ENCODE peak calls at places on chromosomes 1 and 21, in four cellular contexts. U is keratinocyte, Z is GM23338, V is PC-9. D is an unnamed sample. For H4K20me1, the result is how much of the 10 kb centered on the place peaks cover.

GRCh38 chr1:223748773-223749733 is 36.7 kb downstream of the CAPN2 start:
- DNase-seq in U (no peak), Z (peak), V (peak), D (peak)

GRCh38 chr1:154342132-154342531 is 16.8 kb downstream of the ATP8B2 start:
- DNase-seq in V (no peak), U (no peak), Z (no peak), D (no peak)

GRCh38 chr1:119674110-119674509 is 26.0 kb upstream of the ZNF697 start:
- DNase-seq in V (peak), Z (peak), U (peak), D (no peak)

GRCh38 chr1:116335847-116336246 is 37.2 kb upstream of the ATP1A1 start:
- DNase-seq in V (no peak), Z (no peak), U (no peak), D (no peak)

GRCh38 chr1:98046031-98046641 is 125.3 kb upstream of the DPYD start:
- DNase-seq in V (peak), Z (peak), U (no peak), D (peak)

GRCh38 chr21:8991968-8992621 is 1529.3 kb upstream of the TPTE start:
- DNase-seq in U (no peak), Z (no peak), V (no peak), D (no peak)

GRCh38 chr1:171550055-171550454 is 64.7 kb downstream of the PRRC2C start:
- DNase-seq in U (peak), Z (no peak), V (no peak), D (no peak)

GRCh38 chr1:26275580-26276431 is 4.1 kb upstream of the SH3BGRL3 start:
- DNase-seq in Z (peak), U (peak), V (peak), D (peak)

GRCh38 chr21:33794586-33794985 is 121.0 kb downstream of the ATP5PO start:
- DNase-seq in V (no peak), Z (peak), U (no peak), D (no peak)

GRCh38 chr1:12344611-12345299 is 114.9 kb downstream of the VPS13D start:
- DNase-seq in Z (no peak), V (no peak), U (no peak), D (no peak)

GRCh38 chr1:83682132-83682531 is 316.8 kb downstream of the TTLL7 start:
- DNase-seq in V (no peak), Z (no peak), U (no peak), D (no peak)

GRCh38 chr1:202194328-202194648 is 689 bp downstream of the LGR6 start:
- DNase-seq in U (no peak), V (no peak), Z (peak), D (no peak)

GRCh38 chr1:15734296-15734695 is 1.8 kb upstream of the SLC25A34 start:
- DNase-seq in V (no peak), Z (no peak), U (no peak), D (no peak)

GRCh38 chr1:167454304-167454928 is 63.9 kb downstream of the CD247 start:
- DNase-seq in V (no peak), U (no peak), Z (peak), D (no peak)

GRCh38 chr1:204744102-204744501 is 58.6 kb upstream of the LRRN2 start:
- DNase-seq in U (no peak), Z (no peak), V (no peak), D (no peak)

GRCh38 chr1:156162430-156163037 is 9.1 kb downstream of the SEMA4A start:
- DNase-seq in Z (no peak), V (no peak), U (no peak), D (no peak)

GRCh38 chr1:156160744-156161181 is 7.4 kb downstream of the SEMA4A start:
- DNase-seq in U (no peak), V (no peak), Z (peak), D (peak)

GRCh38 chr1:156157506-156157905 is 4.1 kb downstream of the SEMA4A start:
- DNase-seq in V (no peak), U (no peak), Z (no peak), D (no peak)

GRCh38 chr1:156157974-156158373 is 4.6 kb downstream of the SEMA4A start:
- DNase-seq in Z (no peak), V (no peak), U (no peak), D (no peak)

GRCh38 chr1:156160000-156160743 is 6.8 kb downstream of the SEMA4A start:
- DNase-seq in U (no peak), Z (peak), V (no peak), D (no peak)
- H3K4me2 ChIP-seq in U (no peak), Z (peak), V (no peak), D (peak)

GRCh38 chr21:38662224-38662568 is 143.5 kb upstream of the ETS2 start:
- DNase-seq in U (no peak), V (no peak), Z (peak), D (no peak)

GRCh38 chr21:38660333-38661295 is 145.1 kb upstream of the ETS2 start:
- DNase-seq in V (no peak), U (no peak), Z (peak), D (peak)

GRCh38 chr21:38663282-38663681 is 142.4 kb upstream of the ETS2 start:
- DNase-seq in U (no peak), V (no peak), Z (no peak), D (no peak)

GRCh38 chr21:38659936-38660332 is 145.8 kb upstream of the ETS2 start:
- DNase-seq in Z (peak), V (no peak), U (no peak), D (no peak)

DNA sequence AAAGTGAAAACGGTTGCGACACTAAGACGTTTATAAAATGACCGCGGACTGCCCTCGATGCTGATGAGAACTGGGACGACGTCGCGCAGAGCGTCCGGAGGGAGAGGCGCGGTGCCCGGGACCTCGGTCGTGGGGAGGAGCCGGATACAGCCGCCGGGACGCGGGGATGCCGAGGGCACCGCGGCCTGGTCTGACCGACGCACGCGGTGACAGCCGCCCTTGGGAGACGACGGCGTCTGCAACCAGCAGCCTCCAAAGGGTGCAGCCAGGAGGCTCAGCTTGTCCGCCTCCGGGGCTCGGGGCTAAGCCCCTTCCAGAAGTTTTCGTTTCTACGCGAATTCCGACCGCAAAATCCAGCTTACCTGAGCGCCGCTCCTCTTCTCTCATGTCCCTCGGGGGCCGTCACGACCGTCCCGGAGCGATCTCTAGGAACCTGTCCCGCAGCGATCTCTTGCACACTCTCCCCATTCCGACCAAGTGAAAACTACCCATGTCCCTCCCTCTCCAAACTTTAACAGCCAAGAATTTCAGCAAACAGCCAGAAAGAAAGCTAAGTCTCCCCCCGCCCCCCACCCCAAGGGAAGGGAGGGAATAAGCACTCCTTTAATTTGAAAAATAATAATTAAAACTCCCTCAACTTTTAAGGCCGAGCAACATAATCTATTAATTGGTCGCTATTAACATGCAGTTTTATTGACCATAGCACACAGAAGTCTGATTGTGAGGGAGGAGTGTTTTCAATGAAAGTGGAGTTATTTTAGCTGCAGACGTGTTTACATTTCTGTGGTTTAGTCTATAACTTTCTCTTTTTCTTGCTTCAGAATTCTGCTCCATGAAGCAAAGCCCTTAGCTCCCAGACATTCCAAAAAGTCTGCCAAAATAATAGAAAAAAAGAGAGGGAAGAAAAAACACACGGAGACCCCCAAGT is 144.2 kb upstream of the ETS2 start:
- DNase-seq in Z (peak), U (no peak), V (no peak), D (peak)
- TF ChIP-seq EZH2 in Z (peak), U (peak), V (no peak), D (peak)

DNA sequence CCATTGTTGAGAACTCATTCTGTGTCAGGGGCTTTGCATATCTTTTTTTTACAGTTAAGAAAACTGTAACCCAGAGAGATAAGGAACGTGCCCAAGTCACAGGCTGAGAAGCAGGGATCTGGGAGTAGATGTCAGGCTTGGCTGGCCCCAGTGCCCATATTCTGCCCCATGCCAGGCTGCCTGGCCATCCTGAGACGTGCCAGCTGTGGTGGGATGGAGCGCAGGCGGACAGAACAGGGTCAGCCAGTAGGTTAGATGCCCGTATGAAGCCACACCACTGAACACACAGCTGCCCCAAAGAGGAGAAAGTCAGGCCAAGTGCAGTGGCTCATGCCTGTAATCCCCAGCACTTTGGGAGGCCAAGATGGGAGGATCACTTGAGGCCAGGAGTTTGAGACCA is 55.9 kb downstream of the SLC66A1 start:
- DNase-seq in U (no peak), Z (no peak), V (no peak), D (no peak)
- H4K20me1 ChIP-seq in U (under half), Z (under half), V (under half), D (under half)

GRCh38 chr1:247448107-247448778 is 9.7 kb downstream of the OR2B11 start:
- DNase-seq in V (peak), U (no peak), Z (peak), D (peak)
- H3K4me2 ChIP-seq in V (peak), U (peak), Z (peak), D (peak)

D was measured in hepatocyte.